ENCODE peak calls at places on chromosomes 12 and 14, in seven cellular contexts. T is Right ventricle myocardium superior; B is RPMI8226; P is endodermal cell; D is activated T-helper 2 cell treated with anti-CD3 and anti-CD28 coated beads, Interferon-gamma antibody, Interleukin-2, Interleukin-4, amounts not matched to agents 10 μg/mL and 5 μg/mL and 100 μg/mL, durations not matched to agents 14 hours and 24 hours and 36 hours; Z is stomach; U is stimulated activated effector memory CD8-positive, alpha-beta T cell treated with anti-CD3 and anti-CD28 coated beads, Interleukin-12 subunit alpha, Interleukin-12 subunit beta, amount 100 ng/mL, for 72 hours. R is an unnamed sample.

GRCh38 chr14:64708148-64709004 is 4.2 kb downstream of the PLEKHG3 start:
- DNase-seq in Z (no peak), U (peak; percentile 58), P (peak; percentile 97), D (peak; percentile 59), T (peak; percentile 64), B (peak; percentile 63), R (peak; percentile 80)

GRCh38 chr12:116539905-116540482 is 19.2 kb upstream of the MAP1LC3B2 start:
- DNase-seq in T (peak; percentile 73), B (peak; percentile 96), Z (peak; percentile 68), U (no peak), P (peak; percentile 83), D (no peak), R (no peak)

GRCh38 chr12:91988076-91988475 is 157.6 kb downstream of the BTG1 start:
- DNase-seq in T (no peak), P (no peak), D (no peak), B (no peak), Z (no peak), U (no peak), R (no peak)

GRCh38 chr12:66776974-66777373 is 98.1 kb upstream of the GRIP1 start:
- DNase-seq in B (no peak), U (peak; percentile 72), P (no peak), D (peak; percentile 40), Z (no peak), T (no peak), R (no peak)

GRCh38 chr12:70507442-70507841 is 129.8 kb downstream of the PTPRB start:
- DNase-seq in T (no peak), P (no peak), B (no peak), Z (no peak), U (no peak), D (no peak), R (no peak)

GRCh38 chr12:28108599-28108998 is 81.7 kb upstream of the CCDC91 start:
- DNase-seq in T (no peak), D (no peak), Z (no peak), B (no peak), P (no peak), U (no peak), R (no peak)

GRCh38 chr12:45290218-45290609 is 74.3 kb downstream of the ANO6 start:
- DNase-seq in T (no peak), Z (no peak), B (no peak), U (no peak), P (no peak), D (no peak), R (no peak)

GRCh38 chr14:36915089-36915488 is 253.4 kb downstream of the PAX9 start:
- DNase-seq in P (no peak), T (no peak), D (no peak), Z (no peak), B (no peak), U (no peak), R (no peak)

GRCh38 chr12:75759842-75760260 is 248.4 kb upstream of the KRR1 start:
- DNase-seq in U (no peak), B (no peak), T (no peak), Z (no peak), D (no peak), P (no peak), R (no peak)

GRCh38 chr12:124008629-124009028 is 35.6 kb downstream of the ZNF664 start:
- DNase-seq in B (no peak), P (no peak), T (no peak), D (no peak), Z (no peak), U (no peak), R (no peak)

GRCh38 chr12:106281056-106281782 is 21.3 kb upstream of the TCP11L2 start:
- DNase-seq in U (peak; percentile 0), B (no peak), P (no peak), D (no peak), T (no peak), Z (no peak), R (no peak)

GRCh38 chr14:37590810-37591139 is 4.3 kb downstream of the FOXA1 start:
- DNase-seq in P (no peak), U (no peak), Z (no peak), B (no peak), T (no peak), D (no peak), R (no peak)

GRCh38 chr12:122894173-122895121 is 1.5 kb downstream of the VPS37B start:
- DNase-seq in B (peak; percentile 54), U (peak; percentile 58), T (no peak), P (no peak), Z (peak; percentile 89), D (no peak), R (no peak)

GRCh38 chr12:122862110-122862634 is 26.9 kb downstream of the HIP1R start:
- DNase-seq in B (no peak), U (no peak), P (peak; percentile 62), T (peak; percentile 47), Z (no peak), D (no peak), R (peak; percentile 69)

GRCh38 chr12:68479261-68479581 is 131.5 kb upstream of the RAP1B start:
- DNase-seq in T (no peak), B (no peak), P (no peak), U (no peak), D (no peak), Z (no peak), R (no peak)

GRCh38 chr14:61064210-61064609 is 83.2 kb downstream of the SLC38A6 start:
- DNase-seq in P (no peak), T (no peak), Z (no peak), U (no peak), D (no peak), B (peak; percentile 8), R (no peak)

GRCh38 chr14:94483071-94483451 is 7.1 kb upstream of the SERPINA9 start:
- DNase-seq in D (no peak), T (no peak), Z (no peak), B (no peak), P (no peak), U (no peak), R (no peak)

GRCh38 chr12:94134226-94134795 is 14.1 kb upstream of the PLXNC1 start:
- DNase-seq in P (peak; percentile 58), D (no peak), Z (no peak), B (peak; percentile 63), T (no peak), U (no peak), R (no peak)

GRCh38 chr14:77058082-77058481 is 29.6 kb upstream of the IRF2BPL start:
- DNase-seq in Z (no peak), P (no peak), B (no peak), U (no peak), T (no peak), D (no peak), R (no peak)

GRCh38 chr12:57815177-57816000 is 3.1 kb downstream of the AVIL start:
- DNase-seq in B (no peak), D (no peak), P (peak; percentile 92), T (no peak), U (no peak), Z (no peak), R (no peak)

GRCh38 chr14:32208490-32208889 is 5.4 kb upstream of the RNU6-8 start:
- DNase-seq in D (no peak), U (no peak), B (no peak), P (no peak), Z (no peak), T (no peak), R (no peak)

GRCh38 chr12:3365416-3366385 is 125.3 kb upstream of the PRMT8 start:
- DNase-seq in B (peak; percentile 82), P (peak; percentile 88), U (no peak), D (no peak), Z (peak; percentile 50), T (peak; percentile 50), R (no peak)

GRCh38 chr14:98408713-98409112 is 863.3 kb downstream of the BCL11B start:
- DNase-seq in D (no peak), T (no peak), Z (no peak), P (no peak), B (no peak), U (no peak), R (no peak)

GRCh38 chr12:92553389-92553788 is 149.4 kb upstream of the PLEKHG7 start:
- DNase-seq in Z (peak; percentile 42), P (no peak), B (no peak), D (no peak), U (no peak), T (peak; percentile 77), R (no peak)

GRCh38 chr12:32947203-32947795 is 50.7 kb upstream of the PKP2 start:
- DNase-seq in Z (no peak), T (no peak), U (no peak), P (no peak), D (no peak), B (no peak), R (no peak)

GRCh38 chr12:123991402-123991951 is 18.5 kb downstream of the ZNF664 start:
- DNase-seq in T (no peak), D (no peak), U (no peak), B (no peak), P (no peak), Z (no peak), R (no peak)

GRCh38 chr12:111441107-111441928 is 35.6 kb downstream of the SH2B3 start:
- DNase-seq in U (no peak), P (peak; percentile 35), B (no peak), Z (no peak), T (peak; percentile 6), D (no peak), R (peak; percentile 22)

GRCh38 chr12:108609535-108610335 is 11.9 kb upstream of the TMEM119 start:
- DNase-seq in B (no peak), P (no peak), D (no peak), T (peak; percentile 85), Z (peak; percentile 50), U (no peak), R (peak; percentile 82)

GRCh38 chr14:103121161-103121845 is 2.0 kb upstream of the TNFAIP2 start:
- DNase-seq in T (peak; percentile 87), Z (no peak), U (no peak), D (no peak), P (peak; percentile 79), B (no peak), R (peak; percentile 83)

GRCh38 chr12:3273409-3273853 is 196.3 kb downstream of the TSPAN9 start:
- DNase-seq in Z (no peak), P (no peak), T (no peak), D (no peak), U (no peak), B (no peak), R (no peak)

GRCh38 chr14:60649815-60650381 is 621 bp upstream of the SIX1 start:
- DNase-seq in T (no peak), B (no peak), U (no peak), Z (no peak), P (peak; percentile 73), D (no peak), R (no peak)

GRCh38 chr12:59678759-59679411 is 83.1 kb downstream of the SLC16A7 start:
- DNase-seq in D (no peak), U (no peak), P (no peak), Z (no peak), T (peak; percentile 44), B (no peak), R (no peak)

GRCh38 chr12:83389237-83389996 is 702.7 kb downstream of the TMTC2 start:
- DNase-seq in U (no peak), T (no peak), Z (no peak), P (peak; percentile 90), B (peak; percentile 45), D (no peak), R (no peak)

GRCh38 chr12:47155457-47156166 is 75.9 kb upstream of the AMIGO2 start:
- DNase-seq in Z (no peak), D (no peak), T (no peak), B (no peak), U (no peak), P (no peak), R (no peak)

GRCh38 chr12:82479511-82479910 is 121.2 kb downstream of the METTL25 start:
- DNase-seq in U (no peak), T (no peak), Z (no peak), P (no peak), D (no peak), B (no peak), R (no peak)

GRCh38 chr14:74793506-74794155 is 30.5 kb downstream of the YLPM1 start:
- DNase-seq in P (no peak), D (no peak), U (no peak), B (no peak), T (no peak), Z (no peak), R (no peak)

GRCh38 chr12:32765906-32766305 is 10.2 kb upstream of the YARS2 start:
- DNase-seq in B (no peak), T (no peak), U (no peak), Z (no peak), D (no peak), P (no peak), R (no peak)

GRCh38 chr12:107415066-107415465 is 270.5 kb upstream of the PWP1 start:
- DNase-seq in U (no peak), D (no peak), P (no peak), Z (no peak), B (no peak), T (no peak), R (no peak)

R was measured in aorta.